ENCODE peak calls at places on chromosomes 11 and 22, in six cellular contexts. K is MM.1S, U is IMR-90, V is lower lobe of right lung, X is pancreas, D is right lobe of liver. Q is an unnamed sample. For H3K4me1, the result is how much of the 10 kb centered on the place peaks cover.

GRCh38 chr11:72685560-72686480 is 11.6 kb upstream of the PDE2A start:
- DNase-seq in K (no peak), U (peak), V (no peak), X (no peak), D (no peak), Q (peak)

GRCh38 chr22:40363059-40363458 is 7.3 kb upstream of the SGSM3 start:
- DNase-seq in K (no peak), U (peak), V (no peak), X (no peak), D (no peak), Q (no peak)

GRCh38 chr11:47376543-47377371 is 1.6 kb downstream of the SPI1 start:
- DNase-seq in K (no peak), U (no peak), V (peak), X (peak), D (peak), Q (no peak)

GRCh38 chr11:12214751-12215150 is 104.4 kb downstream of the MICAL2 start:
- DNase-seq in K (no peak), U (peak), V (no peak), X (no peak), D (no peak), Q (no peak)

GRCh38 chr11:45593992-45594391 is 71.4 kb downstream of the CHST1 start:
- DNase-seq in K (peak), U (no peak), V (no peak), X (no peak), D (no peak), Q (peak)

GRCh38 chr22:33940741-33941140 is 20.5 kb upstream of the LARGE1 start:
- DNase-seq in K (no peak), U (no peak), V (no peak), X (no peak), D (no peak), Q (no peak)

GRCh38 chr22:30245985-30246901 is at the start of gene LIF:
- DNase-seq in K (peak), U (peak), V (no peak), X (no peak), D (no peak), Q (peak)

GRCh38 chr11:119228535-119229302 is 22.6 kb downstream of the CBL start:
- DNase-seq in K (no peak), U (no peak), V (no peak), X (no peak), D (no peak), Q (no peak)

GRCh38 chr11:80173487-80174136 is 732.8 kb upstream of the TENM4 start:
- DNase-seq in K (no peak), U (no peak), V (no peak), X (no peak), D (no peak), Q (no peak)

GRCh38 chr11:117621226-117621625 is 175.8 kb downstream of the DSCAML1 start:
- DNase-seq in K (no peak), U (peak), V (no peak), X (no peak), D (no peak), Q (no peak)

GRCh38 chr11:45930031-45930794 is 7.8 kb downstream of the LARGE2 start:
- DNase-seq in K (peak), U (no peak), V (peak), X (peak), D (no peak), Q (no peak)

GRCh38 chr22:49251371-49251770 is 576.3 kb downstream of the BRD1 start:
- DNase-seq in K (no peak), U (no peak), V (no peak), X (no peak), D (no peak), Q (peak)

GRCh38 chr22:24164823-24165379 is 16.4 kb upstream of the SUSD2 start:
- DNase-seq in K (no peak), U (no peak), V (no peak), X (peak), D (no peak), Q (no peak)

GRCh38 chr11:109015283-109015682 is 350.4 kb downstream of the DDX10 start:
- DNase-seq in K (no peak), U (peak), V (no peak), X (no peak), D (no peak), Q (no peak)

GRCh38 chr11:83778598-83778997 is 492.4 kb upstream of the CCDC90B start:
- DNase-seq in K (no peak), U (no peak), V (no peak), X (no peak), D (no peak), Q (no peak)

GRCh38 chr11:35633827-35634226 is 15.6 kb downstream of the FJX1 start:
- DNase-seq in K (no peak), U (no peak), V (no peak), X (no peak), D (no peak), Q (no peak)
- H3K4me3 ChIP-seq in K (no peak), U (no peak), V (no peak), X (no peak), D (no peak), Q (no peak)

DNA sequence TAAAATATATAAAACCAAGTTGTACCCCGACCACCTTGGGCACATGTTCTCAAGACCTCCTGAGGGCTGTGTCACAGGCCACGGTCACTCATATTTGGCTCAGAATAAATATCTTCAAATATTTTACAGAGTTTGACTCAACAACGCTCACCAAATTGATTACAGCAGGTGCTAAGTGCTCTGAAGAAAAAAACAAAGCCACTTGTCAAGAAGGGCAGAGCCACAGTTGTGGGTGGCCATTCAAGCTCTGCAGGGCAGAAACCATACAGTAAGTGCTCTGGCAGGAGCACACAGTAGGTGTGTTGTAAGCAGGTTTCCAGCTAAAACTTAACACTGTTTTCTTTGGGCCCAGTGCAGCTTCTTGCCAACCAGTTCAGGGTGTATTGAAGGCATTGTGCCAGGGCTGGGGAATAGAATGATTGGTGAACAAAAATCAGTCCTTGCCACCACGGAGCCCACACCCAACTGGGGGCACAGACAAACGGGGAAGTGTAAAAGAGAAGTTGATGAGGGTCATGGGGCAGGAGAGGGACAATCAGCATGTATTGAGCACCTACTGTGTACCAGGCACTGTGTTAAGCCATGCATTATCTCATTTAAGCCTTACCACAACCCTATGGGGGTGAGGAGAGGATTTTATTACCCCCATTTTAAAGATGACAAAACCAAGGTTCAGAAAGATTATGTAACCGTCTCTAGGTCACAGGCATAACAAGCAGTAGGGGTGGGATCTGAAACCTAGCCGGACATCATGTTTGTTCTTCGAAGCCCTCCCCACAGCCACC is 18.2 kb downstream of the ARRB1 start:
- DNase-seq in K (no peak), U (no peak), V (no peak), X (no peak), D (no peak), Q (no peak)
- H3K27ac ChIP-seq in K (no peak), U (no peak), V (peak), X (no peak), D (no peak), Q (no peak)

GRCh38 chr11:8805256-8805655 is 105.7 kb upstream of the AKIP1 start:
- DNase-seq in K (no peak), U (no peak), V (no peak), X (no peak), D (no peak), Q (no peak)
- H3K4me1 ChIP-seq in K (under half), U (under half), V (half or more), X (under half), D (under half), Q (under half)

DNA sequence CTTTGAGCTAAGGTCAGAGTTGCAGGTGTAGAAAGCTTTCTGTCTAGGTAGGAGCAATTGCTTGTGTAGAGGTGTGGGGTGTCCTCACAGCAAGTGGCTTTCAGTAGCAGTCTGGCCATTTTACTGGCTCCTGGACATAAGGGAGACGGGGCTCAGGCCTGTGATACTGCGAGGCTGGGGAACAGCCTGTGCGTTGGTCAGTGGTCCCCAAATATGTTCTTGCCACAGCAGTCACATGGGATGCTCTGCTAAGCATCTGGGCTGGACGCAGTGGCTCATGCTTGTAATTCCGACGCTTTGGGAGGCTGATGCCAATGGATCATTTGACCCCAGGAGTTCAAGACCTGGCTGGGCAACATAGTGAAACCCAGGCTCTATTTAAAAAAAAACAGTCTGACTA is 1.9 kb downstream of the MCM5 start:
- DNase-seq in K (no peak), U (no peak), V (no peak), X (no peak), D (no peak), Q (no peak)
- H3K4me3 ChIP-seq in K (no peak), U (no peak), V (no peak), X (no peak), D (no peak), Q (no peak)

DNA sequence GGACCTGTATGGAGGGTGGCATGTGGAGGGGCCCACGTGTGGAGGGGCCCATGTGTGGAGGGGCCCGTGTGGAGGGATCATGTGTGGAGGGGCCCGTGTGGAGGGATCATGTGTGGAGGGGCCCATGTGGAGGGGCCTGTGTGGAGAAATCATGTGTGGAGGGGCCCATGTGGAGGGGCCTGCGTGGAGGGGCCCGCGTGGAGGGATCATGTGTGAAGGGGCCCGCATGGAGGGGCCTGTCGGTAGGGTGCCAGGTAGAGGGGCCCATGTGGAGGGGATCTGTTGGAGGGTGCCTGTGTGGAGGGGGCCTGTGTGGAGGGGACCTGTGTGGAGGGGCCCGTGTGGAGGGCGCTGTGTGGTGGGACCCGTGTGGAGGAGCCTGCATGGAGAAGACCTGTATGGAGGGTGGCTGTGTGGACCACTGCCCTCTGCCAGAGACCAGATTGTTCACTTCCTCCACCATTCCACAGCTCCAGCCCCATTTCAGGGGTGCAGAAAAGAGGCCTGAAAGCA is 47.0 kb downstream of the IGLL5 start:
- DNase-seq in K (no peak), U (no peak), V (no peak), X (no peak), D (no peak), Q (no peak)
- H3K27ac ChIP-seq in K (peak), U (no peak), V (no peak), X (no peak), D (no peak), Q (no peak)

DNA sequence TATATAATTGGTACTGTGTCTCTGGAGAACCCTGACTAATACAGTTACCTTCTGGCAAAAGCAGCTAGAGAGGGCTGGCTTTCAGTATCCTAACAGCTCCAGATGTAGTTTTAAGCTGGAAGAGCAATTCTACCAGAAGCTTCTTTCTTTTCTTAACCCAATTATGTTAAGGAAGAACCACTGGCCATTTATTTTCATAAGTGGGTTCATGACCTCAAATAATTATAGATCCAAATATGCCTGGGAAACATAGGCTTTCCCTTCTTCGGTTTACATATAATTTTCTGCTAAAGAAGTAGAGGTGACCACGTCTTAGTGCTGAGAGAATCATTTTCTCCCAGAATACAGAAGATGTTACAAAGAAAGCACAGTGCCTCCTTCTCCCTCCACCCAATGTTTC is 181.9 kb downstream of the KIF18A start:
- DNase-seq in K (no peak), U (no peak), V (no peak), X (no peak), D (no peak), Q (no peak)
- H3K4me1 ChIP-seq in K (under half), U (under half), V (under half), X (under half), D (under half), Q (under half)

GRCh38 chr11:65662247-65662801 is 392 bp downstream of the RELA start:
- DNase-seq in K (no peak), U (no peak), V (no peak), X (no peak), D (no peak), Q (no peak)

GRCh38 chr11:65662802-65663633 is at the start of gene RELA:
- DNase-seq in K (peak), U (peak), V (peak), X (peak), D (peak), Q (peak)

GRCh38 chr11:65663634-65664200 is 1.0 kb upstream of the RELA start:
- DNase-seq in K (no peak), U (peak), V (peak), X (peak), D (peak), Q (no peak)

GRCh38 chr11:65660038-65660437 is 2.7 kb downstream of the RELA start:
- DNase-seq in K (no peak), U (no peak), V (no peak), X (no peak), D (no peak), Q (no peak)

DNA sequence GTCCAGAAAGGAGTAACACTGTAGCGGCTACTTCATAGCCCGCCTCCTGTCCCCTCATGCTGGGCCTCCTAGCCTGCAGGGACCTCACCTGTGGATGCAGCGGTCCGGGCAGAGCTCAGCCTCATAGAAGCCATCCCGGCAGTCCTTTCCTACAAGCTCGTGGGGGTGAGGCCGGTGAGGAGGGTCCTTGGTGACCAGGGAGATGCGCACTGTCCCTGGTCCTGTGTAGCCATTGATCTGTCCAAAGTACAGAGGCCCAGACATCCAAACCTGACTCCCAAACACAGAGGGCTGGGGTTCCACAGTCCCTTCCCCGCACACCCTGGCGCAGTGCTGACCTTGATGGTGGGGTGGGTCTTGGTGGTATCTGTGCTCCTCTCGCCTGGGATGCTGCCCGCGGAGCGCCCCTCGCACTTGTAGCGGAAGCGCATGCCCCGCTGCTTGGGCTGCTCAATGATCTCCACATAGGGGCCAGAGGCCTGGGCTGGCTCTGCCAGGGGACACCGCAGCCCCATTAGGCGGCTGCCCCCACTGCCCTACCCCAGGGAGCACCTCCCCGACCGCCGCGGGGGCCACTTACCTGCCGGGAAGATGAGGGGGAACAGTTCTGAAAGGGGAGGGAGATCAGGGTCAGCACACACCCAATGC is 993 bp downstream of the RELA start:
- DNase-seq in K (no peak), U (no peak), V (no peak), X (peak), D (no peak), Q (peak)
- H3K4me3 ChIP-seq in K (peak), U (peak), V (peak), X (peak), D (peak), Q (peak)

GRCh38 chr11:4095509-4096230 is 1.1 kb downstream of the RRM1 start:
- DNase-seq in K (peak), U (peak), V (no peak), X (no peak), D (no peak), Q (no peak)

GRCh38 chr11:4093519-4094347 is 866 bp upstream of the RRM1 start:
- DNase-seq in K (peak), U (no peak), V (no peak), X (no peak), D (no peak), Q (no peak)

GRCh38 chr11:4090258-4090657 is 4.3 kb upstream of the RRM1 start:
- DNase-seq in K (no peak), U (no peak), V (no peak), X (no peak), D (no peak), Q (no peak)

GRCh38 chr11:4094348-4095291 is at the start of gene RRM1:
- DNase-seq in K (peak), U (peak), V (peak), X (peak), D (peak), Q (peak)

DNA sequence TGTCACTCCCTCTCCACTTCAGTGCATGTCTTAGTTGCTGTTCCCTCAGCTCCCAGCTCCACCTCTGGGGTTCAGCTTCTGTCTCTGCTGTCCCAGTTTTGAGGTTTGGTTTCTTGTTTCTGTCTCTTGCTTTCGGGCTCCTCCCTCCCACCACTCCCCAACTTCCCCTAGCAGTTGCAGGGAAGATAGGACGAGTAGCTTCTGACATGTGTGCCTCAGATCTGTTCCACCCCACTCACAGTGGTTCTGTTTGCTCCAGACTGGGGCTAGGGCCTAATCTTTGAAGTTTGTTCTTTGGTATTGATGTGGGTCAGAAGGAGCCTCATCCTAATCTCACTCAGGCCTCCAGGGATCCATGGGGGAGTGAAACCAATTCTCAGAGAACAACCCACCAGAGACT is 2.6 kb upstream of the RRM1 start:
- DNase-seq in K (peak), U (no peak), V (no peak), X (no peak), D (no peak), Q (no peak)
- H3K27ac ChIP-seq in K (peak), U (no peak), V (no peak), X (no peak), D (no peak), Q (no peak)

Q was measured in endodermal cell.